ENCODE peak calls at places on chromosomes 12 and 14, in seven cellular contexts. F, C, D, K, O, Q and M are unnamed samples.

GRCh38 chr12:13275366-13275765 is 78.8 kb downstream of the EMP1 start:
- DNase-seq in F (no peak), C (no peak), D (no peak), K (no peak), O (peak), Q (no peak), M (no peak)

GRCh38 chr14:22561661-22562579 is 27.1 kb downstream of the DAD1 start:
- DNase-seq in F (no peak), C (peak), D (no peak), K (no peak), O (peak), Q (no peak), M (no peak)

GRCh38 chr12:3551386-3551785 is 60.4 kb downstream of the PRMT8 start:
- DNase-seq in F (no peak), C (no peak), D (no peak), K (peak), O (no peak), Q (no peak), M (no peak)

GRCh38 chr14:22566845-22567244 is 22.2 kb downstream of the DAD1 start:
- DNase-seq in F (no peak), C (no peak), D (no peak), K (no peak), O (peak), Q (no peak), M (no peak)

GRCh38 chr12:94722664-94723063 is 72.3 kb upstream of the TMCC3 start:
- DNase-seq in F (no peak), C (no peak), D (no peak), K (no peak), O (no peak), Q (no peak), M (no peak)

GRCh38 chr12:89622115-89622514 is 86.5 kb downstream of the ATP2B1 start:
- DNase-seq in F (no peak), C (no peak), D (no peak), K (no peak), O (peak), Q (no peak), M (no peak)

GRCh38 chr12:46908936-46909635 is 83.3 kb upstream of the SLC38A4 start:
- DNase-seq in F (no peak), C (no peak), D (no peak), K (no peak), O (no peak), Q (no peak), M (no peak)

GRCh38 chr14:33567736-33568124 is 383.1 kb downstream of the EGLN3 start:
- DNase-seq in F (no peak), C (no peak), D (no peak), K (no peak), O (peak), Q (no peak), M (no peak)

GRCh38 chr14:73789996-73790581 is 61.5 kb upstream of the PTGR2 start:
- DNase-seq in F (no peak), C (peak), D (no peak), K (no peak), O (peak), Q (no peak), M (no peak)

GRCh38 chr12:89988556-89988955 is 279.9 kb upstream of the ATP2B1 start:
- DNase-seq in F (no peak), C (no peak), D (no peak), K (no peak), O (no peak), Q (no peak), M (no peak)

GRCh38 chr14:85437143-85437542 is 92.8 kb upstream of the FLRT2 start:
- DNase-seq in F (no peak), C (no peak), D (no peak), K (no peak), O (peak), Q (no peak), M (no peak)

GRCh38 chr14:93132472-93133065 is 16.8 kb upstream of the ITPK1 start:
- DNase-seq in F (no peak), C (no peak), D (peak), K (no peak), O (peak), Q (no peak), M (peak)

GRCh38 chr12:48203192-48203591 is at the start of gene OR10AD1:
- DNase-seq in F (no peak), C (no peak), D (no peak), K (no peak), O (no peak), Q (no peak), M (no peak)

GRCh38 chr14:64915797-64916196 is 1.5 kb downstream of the CHURC1 start:
- DNase-seq in F (no peak), C (no peak), D (no peak), K (no peak), O (no peak), Q (no peak), M (no peak)

GRCh38 chr12:126676426-126676825 is 1590.5 kb upstream of the TMEM132C start:
- DNase-seq in F (no peak), C (no peak), D (no peak), K (no peak), O (no peak), Q (no peak), M (no peak)

DNA sequence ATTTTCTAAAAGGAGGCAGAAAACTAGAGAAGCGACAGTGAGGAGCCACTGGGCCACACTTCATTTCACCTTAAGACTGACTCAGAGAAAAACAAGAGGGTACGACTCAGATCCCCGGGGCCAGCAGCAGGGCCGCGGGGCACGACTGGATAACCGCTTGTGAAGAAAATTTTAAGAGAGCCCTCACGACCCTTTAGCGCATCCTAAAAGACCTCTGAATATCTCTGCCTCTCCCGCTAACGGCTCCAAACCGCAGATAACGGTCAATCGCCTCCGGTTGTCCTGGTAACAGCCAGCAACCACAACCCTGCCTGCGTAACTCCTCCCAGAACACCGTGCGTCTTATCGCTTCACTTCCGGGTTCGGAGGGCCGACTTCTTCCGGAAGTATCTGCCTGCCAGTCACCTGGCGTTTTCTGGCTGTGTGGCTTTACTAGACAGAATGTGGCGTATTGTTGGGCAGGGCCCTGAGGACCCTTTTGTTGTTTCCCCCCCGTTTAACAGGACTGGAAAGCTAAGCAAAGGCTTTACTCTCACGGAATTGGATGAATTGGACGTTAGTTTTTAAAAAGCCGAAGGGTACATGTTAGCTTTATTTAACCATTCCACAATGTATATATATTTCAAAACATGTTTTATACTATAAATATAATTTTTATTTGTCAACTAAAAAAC is 5.4 kb upstream of the ATP23 start:
- DNase-seq in F (peak), C (peak), D (peak), K (peak), O (peak), Q (peak), M (peak)
- TF ChIP-seq POLR2A in F (peak), C (peak), D (no peak), K (no peak), O (peak), Q (peak), M (peak)

GRCh38 chr12:111063296-111064026 is 143.1 kb upstream of the MYL2 start:
- DNase-seq in F (no peak), C (no peak), D (no peak), K (peak), O (no peak), Q (no peak), M (no peak)

GRCh38 chr12:111056618-111057521 is 136.5 kb upstream of the MYL2 start:
- DNase-seq in F (no peak), C (peak), D (no peak), K (no peak), O (no peak), Q (no peak), M (peak)

GRCh38 chr12:111055181-111055880 is 135.0 kb upstream of the MYL2 start:
- DNase-seq in F (no peak), C (no peak), D (no peak), K (no peak), O (no peak), Q (no peak), M (no peak)

GRCh38 chr12:111057726-111058125 is 137.3 kb upstream of the MYL2 start:
- DNase-seq in F (no peak), C (no peak), D (no peak), K (no peak), O (no peak), Q (no peak), M (no peak)
- TF ChIP-seq POLR2AphosphoS5 in F (no peak), C (no peak), D (no peak), K (no peak), O (no peak), Q (no peak), M (no peak)

GRCh38 chr12:93570552-93571359 is 1.7 kb upstream of the SOCS2 start:
- DNase-seq in F (peak), C (peak), D (peak), K (peak), O (peak), Q (peak), M (peak)
- TF ChIP-seq POLR2A in F (no peak), C (peak), D (no peak), K (peak), O (no peak), Q (no peak), M (peak)

DNA sequence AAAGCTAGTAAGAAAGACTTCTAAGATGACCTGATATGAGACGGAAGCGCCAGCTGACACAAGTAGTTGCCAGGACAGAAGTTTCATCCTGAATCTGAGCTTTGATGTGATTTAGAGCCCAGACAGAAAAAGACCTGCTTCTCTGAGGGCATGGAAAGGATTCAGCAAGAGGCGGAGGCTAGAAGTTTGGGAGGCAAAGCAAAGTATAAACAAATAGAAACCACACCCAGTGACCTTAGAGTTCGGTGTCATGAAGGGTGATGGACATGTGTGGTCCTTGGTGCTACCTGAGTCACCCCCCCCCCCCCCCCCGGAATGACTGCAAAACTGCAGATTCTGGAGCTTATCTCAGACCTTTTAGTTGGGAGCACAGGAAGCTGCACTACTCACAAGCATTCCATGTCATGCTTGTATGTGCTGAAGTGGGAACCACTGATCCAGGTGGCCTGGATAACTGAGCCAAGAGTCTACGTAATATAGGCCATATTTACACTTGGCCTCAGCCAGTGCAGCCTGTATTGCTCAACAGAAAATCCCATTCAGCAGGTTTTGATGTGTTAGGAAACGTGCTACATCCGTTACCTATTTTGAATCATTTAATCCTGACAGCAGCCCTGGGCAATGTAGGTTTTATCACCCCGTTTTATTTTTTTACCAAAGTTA is 191.4 kb downstream of the ANO6 start:
- DNase-seq in F (no peak), C (no peak), D (peak), K (no peak), O (no peak), Q (no peak), M (no peak)
- TF ChIP-seq POLR2AphosphoS5 in F (no peak), C (no peak), D (peak), K (peak), O (no peak), Q (no peak), M (no peak)